ENCODE peak calls at places on chromosomes 16 and 17, in five cellular contexts. I is tibial nerve, U is transverse colon, T is GM12878, K is A549. E is an unnamed sample.

GRCh38 chr17:19897108-19897854 is 29.5 kb upstream of the ULK2 start:
- DNase-seq in K (peak; percentile 28), I (peak; percentile 41), T (no peak), U (peak; percentile 69), E (no peak)

GRCh38 chr17:32878211-32878610 is 1.3 kb upstream of the MYO1D start:
- DNase-seq in U (no peak), T (no peak), K (no peak), I (peak; percentile 49), E (no peak)

GRCh38 chr16:69273009-69273408 is 38.1 kb upstream of the VPS4A start:
- DNase-seq in U (no peak), I (no peak), T (no peak), K (no peak), E (no peak)

GRCh38 chr17:21277332-21277731 is 7.2 kb upstream of the MAP2K3 start:
- DNase-seq in T (no peak), K (no peak), U (no peak), I (no peak), E (no peak)

GRCh38 chr16:21603920-21604319 is 4.5 kb downstream of the METTL9 start:
- DNase-seq in I (no peak), K (no peak), T (no peak), U (no peak), E (no peak)

GRCh38 chr17:20986767-20987510 is 55.9 kb downstream of the USP22 start:
- DNase-seq in T (no peak), I (no peak), K (no peak), U (no peak), E (no peak)

GRCh38 chr16:78792952-78793351 is 693.5 kb downstream of the WWOX start:
- DNase-seq in T (no peak), I (no peak), K (no peak), U (no peak), E (no peak)

GRCh38 chr17:78771758-78772382 is 10.2 kb downstream of the CYTH1 start:
- DNase-seq in I (no peak), T (peak; percentile 82), K (no peak), U (no peak), E (no peak)

GRCh38 chr16:52446076-52446475 is 100.9 kb downstream of the TOX3 start:
- DNase-seq in U (no peak), I (no peak), T (no peak), K (no peak), E (no peak)

GRCh38 chr17:9268546-9268945 is 247.2 kb downstream of the NTN1 start:
- DNase-seq in T (no peak), I (no peak), U (no peak), K (no peak), E (no peak)

GRCh38 chr17:18158022-18158600 is 25.5 kb upstream of the ALKBH5 start:
- DNase-seq in T (peak; percentile 68), I (peak; percentile 89), K (peak; percentile 84), U (peak; percentile 98), E (peak; percentile 98)

GRCh38 chr16:70162041-70162451 is 11.5 kb upstream of the CLEC18C start:
- DNase-seq in I (no peak), K (peak; percentile 64), T (no peak), U (no peak), E (peak; percentile 90)

GRCh38 chr17:28624148-28624547 is 10.2 kb upstream of the RSKR start:
- DNase-seq in K (no peak), I (no peak), U (no peak), T (no peak), E (no peak)

GRCh38 chr17:43723697-43724359 is 34.8 kb downstream of the SOST start:
- DNase-seq in T (no peak), I (no peak), U (no peak), K (peak; percentile 85), E (no peak)

GRCh38 chr17:44083250-44083849 is 12.8 kb downstream of the G6PC3 start:
- DNase-seq in U (no peak), T (no peak), K (peak; percentile 86), I (no peak), E (no peak)

GRCh38 chr16:19876501-19877059 is 8.1 kb downstream of the GPRC5B start:
- DNase-seq in I (no peak), T (no peak), K (no peak), U (no peak), E (no peak)
- H3K4me1 ChIP-seq in I (peaks cover 27% of the 10 kb centered on the region), T (no peaks in the 10 kb centered on the region), K (no peaks in the 10 kb centered on the region), U (no peaks in the 10 kb centered on the region), E (peaks cover 7% of the 10 kb centered on the region)

DNA sequence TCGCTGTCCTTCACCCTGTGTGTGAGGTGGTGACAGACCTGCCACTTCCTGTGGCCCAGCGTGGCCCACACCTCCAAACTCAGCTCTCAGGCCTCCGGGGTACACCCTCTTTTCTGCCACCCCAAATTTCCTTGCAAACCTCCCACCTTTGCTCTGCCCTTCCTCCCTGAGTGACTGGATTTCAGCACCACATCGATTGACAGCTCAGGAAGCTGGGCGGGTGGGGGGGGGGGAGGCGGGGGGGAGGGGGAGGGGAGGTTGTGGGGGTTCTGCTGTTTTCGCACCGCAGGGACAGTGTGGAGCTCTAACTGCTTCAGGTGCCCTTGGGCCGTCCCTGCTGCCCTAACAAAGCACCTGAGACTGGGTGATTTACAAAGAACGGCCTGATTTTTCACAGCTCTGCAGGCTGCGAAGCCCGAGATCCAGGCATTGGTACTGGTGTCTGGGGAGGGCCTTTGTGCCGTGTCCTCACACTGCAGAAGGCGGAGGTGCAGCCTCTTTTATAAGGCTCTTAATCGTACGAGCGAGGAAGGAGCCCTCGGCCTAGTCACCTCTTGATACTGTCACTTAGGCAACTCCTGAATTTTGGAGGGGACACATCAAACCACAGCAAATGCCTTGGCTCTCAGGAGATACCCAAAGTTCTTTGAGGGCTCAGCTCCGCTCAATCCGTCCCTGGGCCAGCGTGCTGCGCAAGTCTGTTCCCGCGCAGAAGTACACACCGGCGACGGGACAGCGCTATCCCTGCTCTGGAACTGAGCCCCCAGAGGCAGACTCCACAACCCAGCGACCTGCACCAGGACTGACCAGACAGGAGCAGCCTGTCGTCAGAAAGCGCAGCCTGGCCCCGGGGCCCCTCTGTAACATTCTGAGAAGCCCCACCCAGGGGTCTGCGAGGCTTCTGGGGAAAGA is 3.6 kb downstream of the NDUFAF8 start:
- DNase-seq in I (no peak), U (no peak), T (no peak), K (no peak), E (no peak)
- TF ChIP-seq POLR2A in I (no peak), U (no peak), T (peak; percentile 8), K (no peak), E (no peak)

DNA sequence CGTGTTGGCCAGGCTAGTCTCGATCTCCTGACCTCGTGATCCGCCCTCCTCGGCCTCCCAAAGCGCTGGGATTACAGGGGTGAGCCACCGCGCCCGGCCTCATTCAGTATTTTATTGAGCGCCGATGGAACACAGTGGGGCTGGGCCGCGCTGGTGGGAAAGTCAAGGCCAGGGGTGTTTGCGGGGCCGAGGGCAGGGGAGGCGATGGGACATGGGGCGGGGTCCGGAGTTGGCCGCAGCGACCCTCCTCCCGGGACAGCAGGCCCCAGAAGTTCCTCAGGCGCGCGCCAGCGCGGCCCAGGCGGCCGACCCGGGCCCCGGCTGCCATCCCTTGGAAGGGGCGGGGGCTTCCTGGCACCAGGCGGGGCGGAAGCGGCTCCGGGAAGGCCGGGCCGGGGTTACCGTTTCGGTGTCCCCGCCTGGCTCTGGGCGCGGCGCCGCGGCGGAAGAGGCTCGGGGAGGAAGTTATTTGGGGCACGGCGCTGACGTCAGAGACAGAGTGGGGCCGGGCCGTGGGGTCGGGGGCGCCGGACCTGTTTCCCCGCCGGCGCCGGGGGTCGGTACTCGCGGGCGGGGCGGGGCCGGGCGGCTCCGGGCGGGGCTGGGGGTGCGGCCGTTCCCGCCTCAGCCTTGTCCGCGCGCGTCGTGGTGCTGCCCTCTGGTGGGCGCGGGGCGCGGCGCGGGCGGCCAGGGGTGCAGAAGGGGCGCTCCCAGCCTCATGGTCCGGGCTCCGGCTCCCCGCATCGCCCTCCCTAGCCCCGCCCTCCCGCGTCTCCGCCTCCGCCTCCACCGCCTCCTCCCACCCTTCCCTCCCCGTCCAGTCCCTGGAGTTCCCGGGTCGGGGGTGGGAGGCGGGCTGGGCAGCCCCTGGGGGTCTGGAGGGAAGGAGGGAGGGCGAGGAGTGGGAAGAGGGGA is 952 bp upstream of the PRSS27 start:
- DNase-seq in K (peak; percentile 93), T (peak; percentile 36), I (peak; percentile 53), U (peak; percentile 90), E (peak; percentile 95)
- TF ChIP-seq EP300 in K (no peak), T (no peak), I (no peak), U (no peak), E (no peak)

DNA sequence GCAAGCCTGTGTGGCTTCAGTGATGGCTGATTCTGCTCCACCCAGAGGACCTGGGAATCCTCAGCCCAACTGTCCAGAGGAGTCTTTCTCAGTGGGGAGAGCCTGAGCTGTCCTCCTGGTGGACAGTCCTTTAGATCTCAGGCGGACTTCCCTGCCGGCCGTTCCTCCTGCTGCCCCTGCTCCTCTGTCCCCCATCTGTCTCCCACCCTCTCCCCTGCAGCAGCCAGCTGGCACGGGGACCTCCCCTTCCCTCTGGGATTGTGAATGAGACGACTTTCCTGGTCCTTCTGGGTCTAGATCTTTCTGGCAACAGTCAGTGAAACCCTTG is 279.7 kb downstream of the SEC14L1 start:
- DNase-seq in T (no peak), I (no peak), U (no peak), K (no peak), E (no peak)
- H3K4me1 ChIP-seq in T (peaks cover 22% of the 10 kb centered on the region), I (peaks cover 83% of the 10 kb centered on the region), U (peaks cover 62% of the 10 kb centered on the region), K (peaks cover 75% of the 10 kb centered on the region), E (peaks cover 100% of the 10 kb centered on the region)

GRCh38 chr16:12802048-12802447 is 1.6 kb downstream of the CPPED1 start:
- DNase-seq in K (no peak), T (no peak), I (no peak), U (no peak), E (no peak)

GRCh38 chr16:12802661-12803060 is 1.0 kb downstream of the CPPED1 start:
- DNase-seq in T (no peak), K (no peak), U (no peak), I (no peak), E (no peak)

GRCh38 chr16:12804395-12804794 is 708 bp upstream of the CPPED1 start:
- DNase-seq in T (no peak), I (no peak), K (no peak), U (no peak), E (no peak)

GRCh38 chr16:12805091-12805490 is 1.4 kb upstream of the CPPED1 start:
- DNase-seq in K (no peak), T (no peak), U (no peak), I (no peak), E (no peak)

GRCh38 chr16:12803203-12804093 is at the start of gene CPPED1:
- DNase-seq in I (peak; percentile 73), K (peak; percentile 94), U (peak; percentile 94), T (peak; percentile 72), E (peak; percentile 96)
- TF ChIP-seq POLR2A in I (no peak), K (peak; percentile 73), U (peak; percentile 60), T (peak; percentile 97), E (no peak)

DNA sequence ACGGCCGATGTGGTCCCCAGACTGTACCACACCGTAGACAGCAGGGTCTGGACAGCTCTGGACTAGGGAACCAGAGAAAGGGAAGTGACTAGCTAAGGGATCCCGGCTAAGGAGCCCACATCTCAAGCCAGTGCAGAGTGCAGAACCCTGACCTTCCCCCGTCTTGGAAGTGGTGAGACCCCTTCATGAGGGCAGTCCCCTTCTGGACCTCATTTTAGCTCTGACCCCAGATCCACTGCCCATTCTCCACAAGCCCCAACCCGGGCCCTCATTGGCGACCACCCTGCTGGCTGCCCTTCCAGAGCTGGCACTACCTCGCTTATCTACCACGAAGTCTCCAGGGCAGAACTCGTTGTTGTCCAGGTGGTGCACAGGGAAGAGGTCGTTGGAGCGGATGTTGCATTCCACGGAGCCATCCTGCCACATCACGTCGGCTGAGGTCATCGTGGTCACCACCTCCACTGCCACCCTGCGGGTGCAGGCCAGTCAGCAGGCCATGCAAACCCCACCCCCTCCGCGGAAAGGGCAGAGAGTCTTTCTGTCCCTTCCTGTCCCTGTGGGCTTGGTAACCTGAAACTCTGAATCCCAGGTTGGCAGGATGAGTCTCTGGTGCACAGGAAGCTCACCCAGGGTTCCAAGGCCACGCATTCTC is 14.2 kb downstream of the SPHK1 start:
- DNase-seq in T (no peak), K (no peak), U (no peak), I (no peak), E (no peak)
- TF ChIP-seq EP300 in T (no peak), K (no peak), U (no peak), I (no peak), E (no peak)

E was measured in esophagus muscularis mucosa.